ENCODE peak calls at places on chromosomes 6 and 20, in eight cellular contexts. I is epithelial cell of esophagus, N is mucosa of descending colon, Y is endothelial cell, J is transverse colon, Q is fibroblast of lung, O is GM06990, F is heart right ventricle. D is an unnamed sample.

GRCh38 chr6:36269834-36270705 is at the start of gene PNPLA1:
- DNase-seq in Q (no peak), F (no peak), Y (no peak), O (no peak), I (peak), N (no peak), J (no peak), D (no peak)

GRCh38 chr20:35363190-35363589 is 48.6 kb downstream of the UQCC1 start:
- DNase-seq in Q (peak), J (no peak), F (no peak), I (no peak), N (no peak), O (no peak), Y (no peak), D (no peak)

GRCh38 chr20:51729771-51730170 is 38.4 kb downstream of the ATP9A start:
- DNase-seq in N (no peak), Y (no peak), O (no peak), J (no peak), Q (no peak), F (no peak), I (no peak), D (no peak)

GRCh38 chr6:131914967-131915751 is 36.0 kb downstream of the CCN2 start:
- DNase-seq in Q (peak), J (peak), N (no peak), F (no peak), O (peak), I (peak), Y (peak), D (peak)

GRCh38 chr20:10861619-10862018 is 187.8 kb upstream of the JAG1 start:
- DNase-seq in N (no peak), Q (no peak), J (peak), O (no peak), I (peak), Y (no peak), F (no peak), D (no peak)

GRCh38 chr20:25248501-25249172 is 752 bp downstream of the PYGB start:
- DNase-seq in N (no peak), O (no peak), Y (peak), I (peak), J (peak), F (peak), Q (peak), D (peak)

GRCh38 chr6:158849899-158850806 is 31.0 kb upstream of the EZR start:
- DNase-seq in Q (peak), J (peak), I (peak), O (no peak), F (no peak), N (no peak), Y (no peak), D (no peak)

GRCh38 chr20:59120491-59120890 is 43.1 kb upstream of the ZNF831 start:
- DNase-seq in Q (no peak), J (no peak), O (peak), N (no peak), F (no peak), I (no peak), Y (no peak), D (no peak)

GRCh38 chr6:112233864-112234263 is 20.5 kb downstream of the LAMA4 start:
- DNase-seq in J (no peak), O (no peak), I (peak), F (no peak), N (no peak), Y (no peak), Q (peak), D (no peak)

GRCh38 chr20:16560661-16561060 is 12.6 kb downstream of the KIF16B start:
- DNase-seq in O (no peak), J (no peak), F (no peak), Q (no peak), I (no peak), Y (no peak), N (no peak), D (no peak)
- TF ChIP-seq CTCF in O (no peak), J (no peak), F (no peak), Q (no peak), I (no peak), Y (no peak), N (no peak), D (no peak)

GRCh38 chr6:41239467-41240159 is 11.5 kb downstream of the TREML4 start:
- DNase-seq in I (no peak), F (no peak), O (no peak), Y (peak), J (no peak), N (peak), Q (no peak), D (no peak)
- TF ChIP-seq CTCF in I (no peak), F (no peak), O (no peak), Y (no peak), J (no peak), N (no peak), Q (no peak), D (no peak)

GRCh38 chr20:56815796-56816195 is 186.7 kb downstream of the TFAP2C start:
- DNase-seq in Q (no peak), I (peak), J (no peak), Y (no peak), N (no peak), F (no peak), O (no peak), D (no peak)

GRCh38 chr20:56816349-56816748 is 187.2 kb downstream of the TFAP2C start:
- DNase-seq in F (no peak), I (no peak), Q (no peak), J (no peak), O (no peak), N (no peak), Y (no peak), D (no peak)

GRCh38 chr20:56820984-56821383 is 191.9 kb downstream of the TFAP2C start:
- DNase-seq in N (no peak), I (no peak), Q (no peak), Y (no peak), F (no peak), J (no peak), O (no peak), D (no peak)

DNA sequence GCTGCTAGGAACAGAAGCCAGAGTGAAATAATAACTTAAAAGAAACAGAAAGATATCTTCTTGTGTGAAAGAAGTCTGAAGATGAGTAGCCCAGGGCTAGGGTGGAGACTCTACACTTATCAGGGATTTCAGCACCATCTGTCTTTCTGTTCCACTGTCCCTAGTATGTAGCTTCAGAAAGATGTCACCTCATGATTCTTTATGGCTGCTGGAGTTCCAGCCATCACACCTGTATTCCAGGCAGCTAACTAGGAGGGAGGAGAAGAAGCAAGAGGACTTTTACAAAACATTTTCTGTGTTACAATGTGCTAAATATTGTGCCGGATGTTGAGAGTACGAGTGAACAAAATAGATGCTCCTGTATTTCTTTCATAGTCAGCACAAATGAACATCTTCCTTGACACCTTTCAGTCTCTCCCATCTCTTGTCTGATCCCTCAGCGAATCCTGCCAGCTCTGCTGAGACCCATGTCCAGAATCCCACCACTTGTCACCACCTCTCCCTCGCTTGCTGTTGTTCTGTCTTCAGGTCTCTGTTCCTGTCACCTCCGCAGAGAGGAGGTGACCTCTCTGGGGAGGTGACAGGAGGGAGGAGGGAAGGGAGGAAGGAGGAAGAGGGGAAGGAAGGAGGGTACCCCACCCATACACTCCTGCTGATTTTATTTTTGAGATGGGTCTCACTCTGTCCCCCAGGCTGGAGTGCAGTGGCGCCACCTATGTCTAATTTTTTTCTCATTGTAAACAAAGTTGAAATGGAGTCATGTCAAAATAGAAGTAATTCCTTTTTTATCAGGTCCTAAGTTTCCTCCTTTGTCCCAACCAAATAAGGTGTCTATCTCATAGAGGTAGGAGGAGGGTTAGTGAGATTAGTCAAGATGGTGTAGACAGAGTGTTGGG is 188.9 kb downstream of the TFAP2C start:
- DNase-seq in F (no peak), J (no peak), O (no peak), N (no peak), Y (no peak), I (no peak), Q (no peak), D (no peak)
- TF ChIP-seq CTCF in F (no peak), J (no peak), O (no peak), N (no peak), Y (no peak), I (no peak), Q (no peak), D (no peak)

GRCh38 chr6:142459267-142459666 is 157.5 kb downstream of the ADGRG6 start:
- DNase-seq in Q (no peak), O (no peak), J (no peak), F (no peak), I (no peak), Y (no peak), N (no peak), D (no peak)

GRCh38 chr6:142457638-142458406 is 156.0 kb downstream of the ADGRG6 start:
- DNase-seq in J (no peak), Y (no peak), Q (no peak), F (no peak), N (no peak), O (no peak), I (no peak), D (no peak)

GRCh38 chr6:142462260-142462659 is 160.5 kb downstream of the ADGRG6 start:
- DNase-seq in F (no peak), O (no peak), N (no peak), Y (no peak), Q (no peak), I (no peak), J (no peak), D (no peak)

GRCh38 chr6:142455957-142456589 is 154.3 kb downstream of the ADGRG6 start:
- DNase-seq in O (no peak), N (no peak), Q (no peak), I (no peak), J (no peak), F (no peak), Y (no peak), D (no peak)

GRCh38 chr6:142458857-142459256 is 157.1 kb downstream of the ADGRG6 start:
- DNase-seq in Y (no peak), J (no peak), Q (no peak), O (no peak), F (no peak), I (no peak), N (no peak), D (no peak)
- TF ChIP-seq CTCF in Y (no peak), J (no peak), Q (no peak), O (no peak), F (no peak), I (no peak), N (no peak), D (no peak)

DNA sequence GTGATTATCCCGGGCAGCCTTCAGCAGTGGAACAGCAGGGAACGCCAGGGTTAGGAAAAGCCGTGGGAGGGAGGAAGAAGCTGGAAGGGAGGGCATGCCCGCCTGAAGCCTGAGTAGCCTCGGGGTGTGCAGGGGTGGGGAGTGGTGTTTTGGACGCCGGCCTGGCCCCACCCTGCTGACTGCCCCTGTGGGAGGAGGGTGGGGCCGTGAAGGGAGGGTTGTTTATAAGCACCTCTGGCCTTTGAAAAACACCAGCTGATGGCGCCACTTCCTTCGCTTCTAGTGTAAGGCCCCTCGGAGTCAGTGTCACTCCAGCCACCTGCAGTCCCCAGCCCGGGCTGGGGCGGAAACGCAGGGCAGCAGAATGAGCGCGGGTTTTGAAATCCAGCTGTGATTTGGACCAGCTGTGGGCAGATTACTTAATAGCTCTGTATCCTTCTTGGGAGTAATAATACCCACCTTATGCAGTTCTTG is 52.8 kb upstream of the BMP6 start:
- DNase-seq in O (peak), Q (peak), J (peak), F (peak), I (peak), Y (peak), N (peak), D (peak)
- TF ChIP-seq CTCF in O (peak), Q (no peak), J (no peak), F (no peak), I (peak), Y (no peak), N (no peak), D (peak)

GRCh38 chr6:94639564-94639963 is 937.8 kb upstream of the MANEA start:
- DNase-seq in I (no peak), N (no peak), J (no peak), F (no peak), Q (no peak), Y (no peak), O (no peak), D (no peak)

GRCh38 chr6:94636780-94637385 is 940.5 kb upstream of the MANEA start:
- DNase-seq in J (no peak), O (no peak), N (no peak), Y (peak), I (peak), Q (peak), F (no peak), D (no peak)
- TF ChIP-seq CTCF in J (no peak), O (no peak), N (no peak), Y (no peak), I (peak), Q (no peak), F (no peak), D (peak)

D was measured in neural crest cell.